ENCODE peak calls at places on chromosome 11, in five cellular contexts. A, R, H, G and T are unnamed samples.

GRCh38 chr11:73359930-73360742 is 16.1 kb upstream of the RELT start:
- DNase-seq in A (no peak), R (peak), H (no peak), G (no peak), T (no peak)

GRCh38 chr11:116733959-116734517 is 38.7 kb downstream of the BUD13 start:
- DNase-seq in A (no peak), R (no peak), H (no peak), G (no peak), T (no peak)

GRCh38 chr11:21343204-21343603 is 673.8 kb downstream of the NELL1 start:
- DNase-seq in A (no peak), R (no peak), H (no peak), G (no peak), T (no peak)

GRCh38 chr11:103844327-103845215 is 191.9 kb upstream of the DDI1 start:
- DNase-seq in A (no peak), R (no peak), H (no peak), G (no peak), T (no peak)

GRCh38 chr11:119909495-119909894 is 180.5 kb upstream of the NECTIN1 start:
- DNase-seq in A (no peak), R (no peak), H (no peak), G (no peak), T (no peak)

GRCh38 chr11:34065505-34066203 is 14.1 kb downstream of the CAPRIN1 start:
- DNase-seq in A (no peak), R (no peak), H (no peak), G (peak), T (peak)

GRCh38 chr11:71325418-71326327 is 73.3 kb upstream of the SHANK2 start:
- DNase-seq in A (no peak), R (no peak), H (no peak), G (peak), T (no peak)

GRCh38 chr11:9060700-9061111 is 30.7 kb downstream of the SCUBE2 start:
- DNase-seq in A (no peak), R (peak), H (no peak), G (no peak), T (no peak)

GRCh38 chr11:78796956-78797355 is 222.3 kb upstream of the NARS2 start:
- DNase-seq in A (peak), R (no peak), H (peak), G (peak), T (peak)

GRCh38 chr11:7655253-7656217 is 17.8 kb downstream of the CYB5R2 start:
- DNase-seq in A (no peak), R (no peak), H (no peak), G (no peak), T (no peak)

GRCh38 chr11:65584723-65585171 is 8.9 kb downstream of the EHBP1L1 start:
- DNase-seq in A (no peak), R (no peak), H (no peak), G (no peak), T (no peak)

GRCh38 chr11:130217133-130217631 is 57.6 kb downstream of the ST14 start:
- DNase-seq in A (no peak), R (no peak), H (no peak), G (no peak), T (no peak)

GRCh38 chr11:86570020-86570419 is 102.4 kb downstream of the ME3 start:
- DNase-seq in A (no peak), R (peak), H (no peak), G (no peak), T (no peak)

GRCh38 chr11:113082501-113082900 is 121.3 kb downstream of the NCAM1 start:
- DNase-seq in A (no peak), R (no peak), H (no peak), G (no peak), T (no peak)

GRCh38 chr11:95076416-95076815 is 9.7 kb downstream of the SRSF8 start:
- DNase-seq in A (peak), R (no peak), H (peak), G (peak), T (no peak)

GRCh38 chr11:8928981-8929615 is 3.6 kb downstream of the C11orf16 start:
- DNase-seq in A (no peak), R (no peak), H (peak), G (peak), T (peak)

GRCh38 chr11:21911046-21911445 is 281.8 kb upstream of the ANO5 start:
- DNase-seq in A (no peak), R (no peak), H (no peak), G (no peak), T (no peak)

GRCh38 chr11:1458340-1459218 is 28.0 kb downstream of the MOB2 start:
- DNase-seq in A (no peak), R (peak), H (peak), G (no peak), T (no peak)
- TF ChIP-seq CTCF in A (no peak), R (peak), H (peak), G (no peak), T (peak)

DNA sequence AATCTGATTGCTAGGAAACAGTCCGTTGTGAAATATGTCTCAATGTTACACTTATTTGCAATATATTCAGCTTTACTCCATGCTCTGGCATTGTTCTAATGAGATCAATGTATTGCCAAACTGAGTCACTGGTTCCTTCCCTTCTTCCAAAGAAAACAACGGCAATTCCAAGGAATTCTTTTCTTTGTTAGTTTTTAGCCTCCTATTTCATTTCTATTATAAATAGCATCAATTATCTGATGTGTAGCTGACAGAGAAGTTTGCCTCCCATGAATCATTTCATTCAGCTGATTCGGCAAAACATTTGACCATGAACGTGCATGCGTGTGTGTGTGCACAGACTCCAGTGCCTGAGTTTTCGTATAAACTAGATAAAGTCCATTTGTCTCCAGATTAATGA is 346.8 kb downstream of the ETS1 start:
- DNase-seq in A (no peak), R (no peak), H (no peak), G (no peak), T (no peak)
- TF ChIP-seq CTCF in A (no peak), R (no peak), H (no peak), G (no peak), T (no peak)

DNA sequence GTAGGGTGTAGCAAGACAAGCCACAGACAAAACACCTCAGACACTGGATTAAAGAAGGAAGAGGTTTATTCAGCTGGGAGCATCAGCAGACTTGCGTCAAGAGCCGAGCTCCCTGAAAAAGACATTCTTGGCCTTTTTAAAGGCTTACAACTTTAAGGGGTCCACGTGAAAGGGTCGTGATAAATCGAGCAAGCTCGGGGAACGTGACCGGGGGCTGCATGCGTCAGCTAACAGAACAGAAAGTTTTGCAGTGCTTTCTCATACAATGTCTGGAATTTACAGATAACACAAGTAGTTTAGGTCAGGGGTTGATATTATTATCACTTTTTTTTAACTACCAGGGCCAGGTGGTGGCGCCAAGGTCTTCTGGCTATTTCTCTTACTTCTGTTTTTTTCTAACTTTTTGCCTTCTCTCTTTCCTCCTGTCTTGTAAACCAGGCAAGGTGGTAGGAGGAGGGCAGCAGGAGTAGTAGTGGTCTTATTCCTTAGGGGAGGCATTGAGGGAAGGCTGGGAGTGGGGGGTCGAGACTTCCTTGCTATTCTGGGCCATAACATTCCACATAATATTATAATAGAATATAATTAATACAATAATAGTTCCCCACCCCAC is 631 bp upstream of the ALDH3B1 start:
- DNase-seq in A (no peak), R (no peak), H (no peak), G (peak), T (peak)
- TF ChIP-seq CTCF in A (no peak), R (peak), H (peak), G (peak), T (peak)

GRCh38 chr11:61161190-61162091 is at the start of gene VPS37C:
- DNase-seq in A (peak), R (peak), H (peak), G (peak), T (peak)
- TF ChIP-seq CTCF in A (no peak), R (no peak), H (no peak), G (no peak), T (peak)

GRCh38 chr11:44977493-44977984 is 26.9 kb upstream of the TP53I11 start:
- DNase-seq in A (no peak), R (no peak), H (no peak), G (no peak), T (peak)
- TF ChIP-seq CTCF in A (no peak), R (peak), H (peak), G (peak), T (peak)